ENCODE peak calls at places on chromosomes 6 and 20, in seven cellular contexts. U is GM12878; C is naive B cell; S is naive thymus-derived CD4-positive, alpha-beta T cell; T is stimulated activated CD8-positive, alpha-beta memory T cell treated with anti-CD3 and anti-CD28 coated beads, Interleukin-4, amount 100 ng/mL, for 1 hour; M is ACHN; X is HS-5. Q is an unnamed sample.

GRCh38 chr20:23115823-23116222 is 29.7 kb upstream of the CD93 start:
- DNase-seq in U (peak), C (no peak), S (no peak), T (no peak), M (no peak), X (no peak), Q (no peak)

GRCh38 chr6:101700655-101701054 is 307.1 kb downstream of the GRIK2 start:
- DNase-seq in U (no peak), C (no peak), S (no peak), T (no peak), M (no peak), X (no peak), Q (no peak)

GRCh38 chr6:76230711-76231110 is 158.2 kb upstream of the IMPG1 start:
- DNase-seq in U (no peak), C (no peak), S (no peak), T (no peak), M (no peak), X (no peak), Q (no peak)

GRCh38 chr6:28537065-28537464 is 11.4 kb downstream of the GPX5 start:
- DNase-seq in U (no peak), C (no peak), S (peak), T (no peak), M (no peak), X (no peak), Q (no peak)

GRCh38 chr6:159979136-159979874 is 10.4 kb downstream of the IGF2R start:
- DNase-seq in U (peak), C (peak), S (no peak), T (peak), M (no peak), X (no peak), Q (no peak)

GRCh38 chr6:122207794-122208193 is 191.7 kb upstream of the HSF2 start:
- DNase-seq in U (no peak), C (no peak), S (no peak), T (no peak), M (no peak), X (peak), Q (no peak)

GRCh38 chr20:51386586-51386985 is 155.9 kb downstream of the NFATC2 start:
- DNase-seq in U (no peak), C (no peak), S (no peak), T (no peak), M (no peak), X (no peak), Q (no peak)

GRCh38 chr6:138302554-138302953 is 75.2 kb upstream of the SMIM28 start:
- DNase-seq in U (no peak), C (no peak), S (no peak), T (no peak), M (no peak), X (no peak), Q (no peak)

GRCh38 chr20:2596673-2597279 is 55.7 kb upstream of the NOP56 start:
- DNase-seq in U (no peak), C (no peak), S (no peak), T (no peak), M (no peak), X (no peak), Q (no peak)

GRCh38 chr20:4234128-4234527 is 218.8 kb upstream of the RNF24 start:
- DNase-seq in U (no peak), C (no peak), S (no peak), T (no peak), M (no peak), X (no peak), Q (no peak)

GRCh38 chr6:161272600-161273355 is 1.1 kb downstream of the AGPAT4 start:
- DNase-seq in U (no peak), C (no peak), S (no peak), T (no peak), M (peak), X (no peak), Q (no peak)

GRCh38 chr20:61970357-61970756 is 95.3 kb downstream of the TAF4 start:
- DNase-seq in U (no peak), C (no peak), S (no peak), T (no peak), M (no peak), X (no peak), Q (no peak)

GRCh38 chr6:154276810-154277577 is 79.6 kb downstream of the IPCEF1 start:
- DNase-seq in U (no peak), C (peak), S (peak), T (no peak), M (peak), X (no peak), Q (peak)

GRCh38 chr20:38143238-38143645 is 21.8 kb downstream of the TGM2 start:
- DNase-seq in U (no peak), C (no peak), S (no peak), T (no peak), M (peak), X (no peak), Q (no peak)

GRCh38 chr6:12138936-12139335 is 126.8 kb downstream of the HIVEP1 start:
- DNase-seq in U (no peak), C (no peak), S (no peak), T (no peak), M (no peak), X (no peak), Q (no peak)

GRCh38 chr20:35739294-35740163 is 2.5 kb downstream of the RBM39 start:
- DNase-seq in U (no peak), C (no peak), S (peak), T (no peak), M (peak), X (no peak), Q (no peak)

GRCh38 chr20:62025832-62026563 is 39.7 kb downstream of the TAF4 start:
- DNase-seq in U (no peak), C (peak), S (peak), T (no peak), M (no peak), X (no peak), Q (peak)

GRCh38 chr6:142380626-142381025 is 78.8 kb downstream of the ADGRG6 start:
- DNase-seq in U (no peak), C (no peak), S (no peak), T (no peak), M (no peak), X (no peak), Q (no peak)

GRCh38 chr20:19609642-19610223 is 148.3 kb upstream of the RIN2 start:
- DNase-seq in U (no peak), C (no peak), S (no peak), T (no peak), M (no peak), X (no peak), Q (no peak)

GRCh38 chr20:44810061-44810390 is 320 bp downstream of the RIMS4 start:
- DNase-seq in U (no peak), C (no peak), S (no peak), T (no peak), M (no peak), X (no peak), Q (no peak)

GRCh38 chr20:21640556-21640955 is 64.9 kb upstream of the PAX1 start:
- DNase-seq in U (no peak), C (no peak), S (no peak), T (no peak), M (peak), X (no peak), Q (no peak)

GRCh38 chr6:166947251-166947650 is 9.1 kb downstream of the RNASET2 start:
- DNase-seq in U (no peak), C (no peak), S (no peak), T (no peak), M (no peak), X (no peak), Q (no peak)

GRCh38 chr20:39264506-39265172 is 302.5 kb downstream of the DHX35 start:
- DNase-seq in U (no peak), C (peak), S (no peak), T (no peak), M (peak), X (peak), Q (no peak)

GRCh38 chr20:49853640-49854039 is 41.0 kb downstream of the SLC9A8 start:
- DNase-seq in U (no peak), C (no peak), S (no peak), T (no peak), M (peak), X (peak), Q (no peak)

GRCh38 chr20:47284373-47284772 is 72.1 kb downstream of the ZMYND8 start:
- DNase-seq in U (no peak), C (no peak), S (no peak), T (no peak), M (no peak), X (no peak), Q (no peak)

GRCh38 chr6:25173951-25174474 is 105.2 kb upstream of the CARMIL1 start:
- DNase-seq in U (no peak), C (no peak), S (no peak), T (no peak), M (peak), X (peak), Q (no peak)

GRCh38 chr20:48616481-48616880 is 211.3 kb downstream of the PREX1 start:
- DNase-seq in U (no peak), C (no peak), S (no peak), T (no peak), M (no peak), X (no peak), Q (no peak)